ENCODE peak calls at places on chromosomes 4 and X, in seven cellular contexts. X, C, V, W, R, D and P are unnamed samples.

GRCh38 chr4:8592366-8593267 is at the start of gene CPZ:
- DNase-seq in X (no peak), C (no peak), V (peak; percentile 47), W (peak; percentile 38), R (no peak), D (peak; percentile 50), P (peak; percentile 48)

GRCh38 chr4:189200346-189200745 is 740.3 kb upstream of the FRG1 start:
- DNase-seq in X (no peak), C (no peak), V (no peak), W (no peak), R (no peak), D (no peak), P (no peak)

GRCh38 chr4:69995526-69996016 is at the start of gene STATH:
- DNase-seq in X (no peak), C (no peak), V (no peak), W (no peak), R (no peak), D (no peak), P (peak; percentile 27)

GRCh38 chrX:57285001-57285400 is 1.5 kb upstream of the FAAH2 start:
- DNase-seq in X (no peak), C (no peak), V (no peak), W (no peak), R (no peak), D (no peak), P (no peak)

GRCh38 chr4:1384675-1385372 is 21.4 kb downstream of the NKX1-1 start:
- DNase-seq in X (no peak), C (no peak), V (no peak), W (no peak), R (no peak), D (no peak), P (no peak)

GRCh38 chrX:35406386-35406785 is 391.8 kb upstream of the MAGEB16 start:
- DNase-seq in X (no peak), C (no peak), V (no peak), W (no peak), R (no peak), D (no peak), P (no peak)

GRCh38 chr4:177283167-177283566 is 26.5 kb upstream of the NEIL3 start:
- DNase-seq in X (peak; percentile 26), C (no peak), V (no peak), W (peak; percentile 52), R (no peak), D (peak; percentile 74), P (peak; percentile 39)

GRCh38 chrX:78708171-78708570 is 39.3 kb upstream of the LPAR4 start:
- DNase-seq in X (peak; percentile 16), C (peak; percentile 0), V (no peak), W (peak; percentile 58), R (no peak), D (peak; percentile 41), P (peak; percentile 61)

GRCh38 chrX:102899940-102900916 is 36.8 kb upstream of the RAB40AL start:
- DNase-seq in X (peak; percentile 55), C (peak; percentile 6), V (peak; percentile 62), W (peak; percentile 75), R (peak; percentile 83), D (peak; percentile 74), P (peak; percentile 74)

GRCh38 chrX:119790977-119791436 is 423 bp downstream of the RPL39 start:
- DNase-seq in X (peak; percentile 11), C (no peak), V (peak; percentile 40), W (peak; percentile 49), R (peak; percentile 37), D (peak; percentile 26), P (peak; percentile 43)

GRCh38 chr4:100977274-100977673 is 370.1 kb downstream of the PPP3CA start:
- DNase-seq in X (no peak), C (no peak), V (no peak), W (no peak), R (no peak), D (no peak), P (no peak)

GRCh38 chrX:100643943-100644587 is at the start of gene SRPX2:
- DNase-seq in X (peak; percentile 65), C (peak; percentile 51), V (no peak), W (peak; percentile 90), R (peak; percentile 52), D (peak; percentile 91), P (peak; percentile 92)

GRCh38 chr4:118849867-118850812 is 14.2 kb upstream of the SEC24D start:
- DNase-seq in X (no peak), C (no peak), V (peak; percentile 27), W (peak; percentile 27), R (no peak), D (peak; percentile 14), P (peak; percentile 33)

GRCh38 chr4:36386691-36387090 is 105.3 kb downstream of the DTHD1 start:
- DNase-seq in X (no peak), C (no peak), V (no peak), W (no peak), R (no peak), D (no peak), P (no peak)

GRCh38 chrX:18721683-18722499 is 14.4 kb downstream of the PPEF1 start:
- DNase-seq in X (no peak), C (no peak), V (no peak), W (no peak), R (peak; percentile 35), D (no peak), P (no peak)

GRCh38 chr4:40525811-40526598 is 103.7 kb downstream of the RBM47 start:
- DNase-seq in X (peak; percentile 81), C (peak; percentile 48), V (peak; percentile 74), W (peak; percentile 91), R (no peak), D (peak; percentile 88), P (peak; percentile 92)

GRCh38 chr4:139767168-139767567 is 101.5 kb downstream of the MGST2 start:
- DNase-seq in X (peak; percentile 65), C (no peak), V (no peak), W (no peak), R (no peak), D (no peak), P (no peak)

GRCh38 chr4:76087007-76087769 is 12.7 kb downstream of the ART3 start:
- DNase-seq in X (peak; percentile 16), C (peak; percentile 56), V (peak; percentile 66), W (peak; percentile 64), R (peak; percentile 88), D (peak; percentile 61), P (peak; percentile 73)

GRCh38 chr4:107862658-107863057 is 37.9 kb downstream of the SGMS2 start:
- DNase-seq in X (no peak), C (peak; percentile 15), V (no peak), W (peak; percentile 32), R (no peak), D (peak; percentile 63), P (peak; percentile 97)

GRCh38 chrX:151633157-151633556 is 62.1 kb upstream of the PRRG3 start:
- DNase-seq in X (no peak), C (no peak), V (no peak), W (no peak), R (no peak), D (no peak), P (no peak)

GRCh38 chr4:81522711-81523110 is 51.0 kb upstream of the RASGEF1B start:
- DNase-seq in X (no peak), C (no peak), V (no peak), W (no peak), R (no peak), D (no peak), P (no peak)

GRCh38 chrX:80648023-80648422 is 161.7 kb downstream of the BRWD3 start:
- DNase-seq in X (no peak), C (peak; percentile 3), V (no peak), W (peak; percentile 56), R (no peak), D (no peak), P (peak; percentile 29)
- TF ChIP-seq CTCF in X (peak; percentile 40), C (peak; percentile 39), V (peak; percentile 8), W (peak; percentile 64), R (no peak), D (peak; percentile 38), P (peak; percentile 40)

DNA sequence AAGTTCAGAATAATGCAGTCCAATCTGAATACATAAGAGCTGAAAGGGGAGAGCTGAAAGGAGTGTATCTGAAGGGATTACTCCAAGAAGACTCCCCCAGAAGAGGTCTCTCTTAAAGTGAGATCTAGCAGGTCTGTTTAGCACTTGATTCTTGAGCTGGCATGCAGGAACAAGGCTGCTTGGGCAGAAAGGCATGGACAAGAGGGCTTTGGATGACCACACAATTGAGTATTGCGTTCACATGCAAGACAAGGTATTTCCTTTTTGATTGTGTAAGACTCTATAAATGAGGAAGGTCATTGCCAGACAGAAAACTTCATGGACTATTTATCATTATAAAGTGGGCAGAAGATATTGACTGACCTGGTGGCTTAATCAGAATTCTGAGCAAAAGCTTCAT is 145.5 kb upstream of the AFF2 start:
- DNase-seq in X (no peak), C (no peak), V (peak; percentile 36), W (no peak), R (no peak), D (no peak), P (no peak)
- H3K4me3 ChIP-seq in X (no peak overlapping the region), C (no peak overlapping the region), V (no peak overlapping the region), W (no peak overlapping the region), R (no peak overlapping the region), D (no peak overlapping the region), P (no peak overlapping the region)

DNA sequence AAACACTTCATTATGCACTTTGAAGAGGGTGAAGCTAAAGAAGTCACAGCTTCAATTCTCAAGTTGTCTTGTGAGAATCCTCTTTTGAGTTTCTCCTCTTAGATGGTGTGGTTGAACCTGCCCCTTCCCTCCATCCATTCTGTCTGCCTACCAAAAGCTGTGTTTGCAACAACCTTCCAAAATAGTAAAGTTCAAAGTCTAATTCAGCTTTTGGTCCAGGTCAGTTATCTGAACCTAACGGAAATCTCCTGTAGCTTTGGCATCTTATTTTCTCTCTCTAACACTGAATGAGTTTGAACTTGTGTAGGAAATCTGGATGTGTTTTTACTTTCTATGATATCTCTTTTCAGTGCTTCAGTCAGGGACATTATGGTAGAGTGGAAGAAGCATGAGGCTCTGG is 201.7 kb upstream of the AR start:
- DNase-seq in X (no peak), C (no peak), V (no peak), W (no peak), R (no peak), D (no peak), P (no peak)
- TF ChIP-seq CTCF in X (no peak), C (no peak), V (no peak), W (no peak), R (no peak), D (no peak), P (no peak)

DNA sequence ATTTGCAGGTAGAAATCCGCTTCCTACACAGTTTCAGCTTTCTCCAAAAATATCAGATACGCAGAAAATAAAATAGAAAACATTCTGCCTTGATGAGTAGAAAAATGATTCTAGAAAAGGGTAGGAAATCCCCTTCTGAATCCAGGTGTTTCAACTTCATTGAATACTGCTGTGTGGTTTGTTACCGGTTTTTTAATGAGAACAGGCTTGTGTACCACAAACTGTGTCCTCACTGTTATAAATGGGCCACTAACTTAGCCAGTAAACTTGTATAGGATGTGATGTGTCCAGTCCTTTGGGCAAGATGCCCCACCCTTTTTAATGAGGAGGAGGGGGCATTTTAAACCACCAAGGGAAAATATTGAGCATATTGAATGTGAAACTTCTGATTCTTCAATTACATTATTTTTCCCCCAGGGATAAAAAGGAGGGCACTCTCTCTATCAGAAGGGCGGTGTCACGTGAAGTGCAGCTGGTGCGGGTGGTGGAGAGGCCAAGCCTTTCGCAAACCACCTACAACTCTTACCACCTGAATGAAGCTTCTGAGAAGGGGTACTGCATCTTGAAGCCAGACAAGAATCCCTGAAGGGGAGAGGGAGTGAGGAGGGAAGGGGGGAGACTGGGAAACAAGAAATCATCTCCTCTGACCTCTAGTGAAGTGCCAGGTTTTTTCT is 4.5 kb downstream of the CXXC4 start:
- DNase-seq in X (no peak), C (peak; percentile 3), V (peak; percentile 47), W (no peak), R (peak; percentile 37), D (no peak), P (no peak)
- H3K4me3 ChIP-seq in X (peak overlapping the region; percentile 73), C (peak overlapping the region; percentile 79), V (peak overlapping the region; percentile 32), W (no peak overlapping the region), R (peak overlapping the region; percentile 62), D (no peak overlapping the region), P (no peak overlapping the region)